ENCODE peak calls at places on chromosomes 6 and 20, in eight cellular contexts. L, O, W, M, J, N, B and A are unnamed samples.
A peak's percentile ranks its signal among the peaks of the same experiment; 100 is the strongest.

GRCh38 chr20:10618611-10619245 is 55.1 kb downstream of the JAG1 start:
- DNase-seq in L (no peak), O (no peak), W (no peak), M (no peak), J (no peak), N (no peak), B (no peak), A (no peak)

GRCh38 chr6:24600903-24601302 is 45.1 kb downstream of the KIAA0319 start:
- DNase-seq in L (no peak), O (no peak), W (no peak), M (no peak), J (no peak), N (peak; percentile 20), B (no peak), A (no peak)

GRCh38 chr6:44257007-44257752 is at the start of gene SLC35B2:
- DNase-seq in L (no peak), O (peak; percentile 72), W (peak; percentile 76), M (peak; percentile 68), J (peak; percentile 69), N (peak; percentile 78), B (no peak), A (peak; percentile 77)

GRCh38 chr6:127182501-127182900 is 64.0 kb downstream of the RSPO3 start:
- DNase-seq in L (no peak), O (no peak), W (no peak), M (peak; percentile 3), J (no peak), N (no peak), B (no peak), A (no peak)

GRCh38 chr6:4603291-4603690 is 172.9 kb upstream of the CDYL start:
- DNase-seq in L (no peak), O (no peak), W (no peak), M (peak; percentile 7), J (no peak), N (no peak), B (no peak), A (peak; percentile 66)

GRCh38 chr20:37309941-37310590 is 20.6 kb downstream of the MANBAL start:
- DNase-seq in L (no peak), O (no peak), W (no peak), M (no peak), J (no peak), N (no peak), B (peak; percentile 75), A (no peak)

GRCh38 chr20:62142252-62143117 is 709 bp downstream of the PSMA7 start:
- DNase-seq in L (no peak), O (no peak), W (peak; percentile 14), M (no peak), J (peak; percentile 35), N (no peak), B (no peak), A (peak; percentile 47)

GRCh38 chr6:30990422-30991086 is 7.0 kb downstream of the MUC21 start:
- DNase-seq in L (no peak), O (no peak), W (no peak), M (no peak), J (no peak), N (no peak), B (no peak), A (no peak)

GRCh38 chr6:133259561-133259960 is 18.4 kb downstream of the EYA4 start:
- DNase-seq in L (no peak), O (no peak), W (no peak), M (no peak), J (no peak), N (no peak), B (no peak), A (no peak)

GRCh38 chr6:134512946-134513345 is 195.0 kb upstream of the SGK1 start:
- DNase-seq in L (no peak), O (no peak), W (no peak), M (peak; percentile 17), J (no peak), N (no peak), B (no peak), A (peak; percentile 60)

GRCh38 chr20:46202758-46203509 is 84.8 kb downstream of the CD40 start:
- DNase-seq in L (no peak), O (no peak), W (no peak), M (no peak), J (no peak), N (no peak), B (no peak), A (peak; percentile 56)

GRCh38 chr6:133814797-133815196 is 74.1 kb upstream of the TCF21 start:
- DNase-seq in L (no peak), O (no peak), W (no peak), M (no peak), J (no peak), N (no peak), B (no peak), A (peak; percentile 30)

GRCh38 chr6:47405273-47405672 is 72.3 kb upstream of the CD2AP start:
- DNase-seq in L (no peak), O (no peak), W (no peak), M (no peak), J (no peak), N (no peak), B (no peak), A (no peak)

GRCh38 chr6:54718541-54719023 is 128.0 kb upstream of the FAM83B start:
- DNase-seq in L (no peak), O (no peak), W (no peak), M (no peak), J (no peak), N (peak; percentile 15), B (no peak), A (no peak)

GRCh38 chr20:62999580-62999979 is 7.2 kb downstream of the BHLHE23 start:
- DNase-seq in L (no peak), O (no peak), W (no peak), M (peak; percentile 10), J (no peak), N (no peak), B (no peak), A (no peak)

GRCh38 chr6:124524821-124525220 is 437.4 kb upstream of the RNF217 start:
- DNase-seq in L (no peak), O (no peak), W (no peak), M (no peak), J (no peak), N (no peak), B (no peak), A (no peak)

GRCh38 chr20:1905009-1905408 is 9.8 kb downstream of the SIRPA start:
- DNase-seq in L (no peak), O (no peak), W (no peak), M (no peak), J (no peak), N (no peak), B (no peak), A (no peak)

GRCh38 chr20:9492067-9492466 is 22.3 kb upstream of the LAMP5 start:
- DNase-seq in L (no peak), O (no peak), W (no peak), M (no peak), J (no peak), N (no peak), B (no peak), A (no peak)

GRCh38 chr6:92352130-92352529 is 1067.2 kb downstream of the EPHA7 start:
- DNase-seq in L (no peak), O (no peak), W (no peak), M (no peak), J (no peak), N (no peak), B (no peak), A (no peak)

GRCh38 chr6:125153541-125154183 is at the start of gene TPD52L1:
- DNase-seq in L (peak; percentile 37), O (peak; percentile 47), W (peak; percentile 63), M (peak; percentile 34), J (peak; percentile 82), N (peak; percentile 89), B (peak; percentile 85), A (peak; percentile 84)

GRCh38 chr20:44683263-44684046 is 31.7 kb upstream of the CCN5 start:
- DNase-seq in L (peak; percentile 53), O (peak; percentile 44), W (peak; percentile 25), M (peak; percentile 12), J (peak; percentile 75), N (peak; percentile 76), B (no peak), A (no peak)

GRCh38 chr6:78483546-78483945 is 383.8 kb upstream of the IRAK1BP1 start:
- DNase-seq in L (no peak), O (no peak), W (no peak), M (no peak), J (no peak), N (no peak), B (no peak), A (no peak)

GRCh38 chr6:36716476-36717093 is 19.0 kb downstream of the RAB44 start:
- DNase-seq in L (no peak), O (no peak), W (no peak), M (no peak), J (no peak), N (no peak), B (no peak), A (no peak)

GRCh38 chr6:141968632-141969031 is 164.1 kb upstream of the GJE1 start:
- DNase-seq in L (no peak), O (no peak), W (no peak), M (no peak), J (no peak), N (no peak), B (no peak), A (no peak)

GRCh38 chr20:21089421-21089820 is 16.7 kb downstream of the LINC00237 start:
- DNase-seq in L (no peak), O (no peak), W (no peak), M (no peak), J (no peak), N (no peak), B (no peak), A (no peak)

GRCh38 chr6:137995371-137995770 is 111.8 kb downstream of the PERP start:
- DNase-seq in L (no peak), O (no peak), W (no peak), M (no peak), J (no peak), N (no peak), B (no peak), A (no peak)

GRCh38 chr20:49938173-49939163 is 2.3 kb downstream of the RNF114 start:
- DNase-seq in L (no peak), O (no peak), W (no peak), M (no peak), J (no peak), N (no peak), B (no peak), A (peak; percentile 76)

GRCh38 chr6:46210294-46210693 is 39.5 kb upstream of the ENPP5 start:
- DNase-seq in L (no peak), O (no peak), W (no peak), M (no peak), J (no peak), N (no peak), B (no peak), A (no peak)

GRCh38 chr6:24867104-24867703 is 68.5 kb upstream of the ARMH2 start:
- DNase-seq in L (no peak), O (no peak), W (no peak), M (no peak), J (no peak), N (no peak), B (no peak), A (no peak)

GRCh38 chr20:34271961-34272360 is 30.7 kb downstream of the ASIP start:
- DNase-seq in L (no peak), O (no peak), W (no peak), M (no peak), J (no peak), N (no peak), B (no peak), A (no peak)

GRCh38 chr6:90895299-90896164 is 308.7 kb upstream of the MAP3K7 start:
- DNase-seq in L (no peak), O (no peak), W (no peak), M (peak; percentile 44), J (no peak), N (peak; percentile 13), B (no peak), A (no peak)

GRCh38 chr6:41439524-41440418 is 104.4 kb downstream of the NCR2 start:
- DNase-seq in L (no peak), O (no peak), W (peak; percentile 16), M (peak; percentile 52), J (no peak), N (no peak), B (no peak), A (no peak)

GRCh38 chr6:53437557-53438202 is 88.9 kb upstream of the ELOVL5 start:
- DNase-seq in L (no peak), O (peak; percentile 9), W (peak; percentile 17), M (peak; percentile 67), J (peak; percentile 42), N (peak; percentile 52), B (peak; percentile 49), A (no peak)

GRCh38 chr6:93079061-93079460 is 340.3 kb downstream of the EPHA7 start:
- DNase-seq in L (no peak), O (no peak), W (no peak), M (no peak), J (no peak), N (no peak), B (no peak), A (no peak)